ENCODE peak calls at places on chromosome 22, in four cellular contexts. K, V, I and E are unnamed samples.

GRCh38 chr22:30667092-30667485 is 586 bp downstream of the DUSP18 start:
- DNase-seq in I (peak; percentile 3), K (no peak), V (no peak), E (peak; percentile 75)

GRCh38 chr22:36166518-36167220 is 6.1 kb upstream of the APOL3 start:
- DNase-seq in V (no peak), K (no peak), I (no peak), E (no peak)

GRCh38 chr22:17726561-17727243 is 47.6 kb downstream of the BID start:
- DNase-seq in V (no peak), I (no peak), K (no peak), E (no peak)

GRCh38 chr22:36563444-36563843 is 34.5 kb upstream of the EIF3D start:
- DNase-seq in V (no peak), K (no peak), I (no peak), E (no peak)

GRCh38 chr22:35104491-35104890 is 38.5 kb downstream of the ISX start:
- DNase-seq in I (no peak), K (no peak), V (no peak), E (no peak)

GRCh38 chr22:29306830-29307657 is 594 bp downstream of the GAS2L1 start:
- DNase-seq in V (peak; percentile 95), K (peak; percentile 80), I (no peak), E (peak; percentile 92)

GRCh38 chr22:39041908-39042307 is 1.2 kb downstream of the APOBEC3F start:
- DNase-seq in I (no peak), K (no peak), V (no peak), E (no peak)

GRCh38 chr22:27377901-27378300 is 423.7 kb downstream of the MN1 start:
- DNase-seq in K (no peak), I (no peak), V (no peak), E (no peak)

GRCh38 chr22:24474221-24474620 is 20.9 kb upstream of the UPB1 start:
- DNase-seq in K (peak; percentile 84), V (no peak), I (peak; percentile 40), E (peak; percentile 34)

GRCh38 chr22:23495614-23496444 is 84.3 kb downstream of the IGLL1 start:
- DNase-seq in K (no peak), V (no peak), I (no peak), E (no peak)

GRCh38 chr22:23386245-23386631 is 193.9 kb downstream of the IGLL1 start:
- DNase-seq in K (no peak), I (no peak), V (no peak), E (no peak)

GRCh38 chr22:20388200-20388599 is 5.8 kb upstream of the ZNF74 start:
- DNase-seq in V (no peak), I (no peak), K (no peak), E (no peak)

GRCh38 chr22:28015056-28015445 is 96.0 kb upstream of the PITPNB start:
- DNase-seq in K (no peak), V (no peak), I (no peak), E (no peak)

GRCh38 chr22:18056161-18056666 is 21.6 kb upstream of the PEX26 start:
- DNase-seq in I (no peak), K (peak; percentile 51), V (no peak), E (peak; percentile 74)

GRCh38 chr22:29454186-29454745 is 15.9 kb downstream of the RFPL1 start:
- DNase-seq in K (no peak), I (no peak), V (no peak), E (no peak)

GRCh38 chr22:32852346-32853251 is 51.1 kb downstream of the TIMP3 start:
- DNase-seq in V (no peak), K (no peak), I (no peak), E (peak; percentile 36)

GRCh38 chr22:19868773-19869471 is 14.2 kb upstream of the GNB1L start:
- DNase-seq in V (no peak), K (no peak), I (no peak), E (no peak)

GRCh38 chr22:19429950-19430889 is 1.3 kb downstream of the HIRA start:
- DNase-seq in I (no peak), V (peak; percentile 27), K (peak; percentile 7), E (peak; percentile 79)

GRCh38 chr22:46039531-46039930 is 62.6 kb upstream of the WNT7B start:
- DNase-seq in I (no peak), K (no peak), V (no peak), E (no peak)
- H3K27ac ChIP-seq in I (no peak overlapping the region), K (no peak overlapping the region), V (no peak overlapping the region), E (no peak overlapping the region)

DNA sequence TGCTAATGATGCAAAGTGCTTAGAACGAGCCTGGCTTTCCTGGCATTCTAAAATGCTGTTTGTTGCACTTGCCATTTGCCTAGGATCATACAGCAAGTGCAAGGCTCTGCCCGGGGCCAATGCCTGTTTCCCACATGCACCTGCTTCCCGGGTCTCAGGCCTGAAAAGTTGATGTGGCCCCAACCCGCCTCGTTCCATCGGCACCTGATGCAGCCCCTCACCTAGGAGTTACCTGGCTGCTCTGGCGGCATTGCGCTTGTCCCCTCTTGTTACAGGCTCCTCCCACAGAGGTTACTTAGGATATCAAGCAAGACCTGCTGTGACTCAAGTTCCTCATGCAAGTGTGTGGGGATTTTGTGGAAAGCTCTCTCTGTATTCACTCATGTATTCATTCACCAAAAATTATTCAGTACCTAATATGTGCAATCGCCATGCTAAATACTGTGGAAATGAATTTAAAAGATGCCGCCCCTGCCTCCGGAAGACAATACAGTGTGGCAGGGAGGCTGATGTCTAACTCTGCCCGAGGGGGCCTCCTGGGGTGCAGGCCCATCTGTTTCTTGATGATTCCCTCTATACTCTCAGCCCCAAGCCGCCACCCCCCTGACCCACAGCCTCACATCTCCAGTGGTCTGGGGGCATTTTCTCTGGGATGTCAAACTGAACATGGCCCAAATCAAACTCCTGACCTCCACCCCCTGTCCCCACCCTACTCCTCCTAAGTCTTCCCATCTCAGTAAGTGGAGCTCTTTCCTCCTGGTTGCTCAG is 184.4 kb downstream of the EFCAB6 start:
- DNase-seq in I (no peak), V (no peak), K (no peak), E (no peak)
- TF ChIP-seq EZH2phosphoT487 in I (no peak), V (no peak), K (no peak), E (no peak)

DNA sequence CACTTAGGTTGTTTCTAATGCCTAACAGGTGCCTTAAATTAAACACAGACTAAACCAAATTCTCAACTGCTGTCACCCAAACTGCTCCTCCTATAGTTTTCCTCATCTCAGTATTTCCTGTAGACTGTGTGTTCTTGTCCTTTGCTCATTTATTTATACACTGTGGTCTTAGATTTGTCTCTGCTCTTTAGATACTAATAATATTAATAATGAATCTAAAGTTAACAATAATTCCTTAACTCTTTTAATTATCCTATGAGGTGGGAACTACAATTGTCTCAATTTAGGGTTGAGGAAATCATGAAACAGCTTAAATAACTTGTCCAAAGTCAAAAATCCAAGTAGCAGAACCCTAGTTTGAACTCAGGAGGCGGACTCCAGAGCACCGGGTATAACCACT is 43.9 kb upstream of the YPEL1 start:
- DNase-seq in V (no peak), K (no peak), I (no peak), E (no peak)
- H3K27ac ChIP-seq in V (no peak overlapping the region), K (no peak overlapping the region), I (no peak overlapping the region), E (no peak overlapping the region)

DNA sequence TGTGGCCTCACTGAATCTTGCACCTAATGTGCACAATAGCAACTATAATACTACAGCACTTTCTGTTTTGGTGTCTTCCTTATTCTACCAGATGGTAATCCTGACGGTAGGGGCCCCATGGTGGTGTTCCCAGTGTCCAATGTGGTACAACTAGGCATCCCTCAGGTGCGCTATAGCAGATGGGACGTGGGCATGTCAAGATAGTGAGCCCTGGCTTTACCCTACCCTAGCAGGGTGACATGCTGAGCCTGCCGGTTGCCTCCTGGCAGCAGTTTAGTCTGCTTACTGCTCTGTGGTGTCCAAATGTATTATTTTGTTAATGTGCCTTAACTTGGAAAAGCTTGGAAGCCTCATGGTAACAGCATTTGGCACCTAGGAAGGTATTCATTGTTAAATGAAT is 19.2 kb downstream of the ACO2 start:
- DNase-seq in I (no peak), K (no peak), V (no peak), E (no peak)
- TF ChIP-seq EZH2phosphoT487 in I (no peak), K (no peak), V (no peak), E (no peak)

GRCh38 chr22:40966683-40967082 is 15.5 kb downstream of the RBX1 start:
- DNase-seq in I (no peak), V (no peak), K (no peak), E (no peak)
- H3K27ac ChIP-seq in I (no peak overlapping the region), V (no peak overlapping the region), K (no peak overlapping the region), E (no peak overlapping the region)

DNA sequence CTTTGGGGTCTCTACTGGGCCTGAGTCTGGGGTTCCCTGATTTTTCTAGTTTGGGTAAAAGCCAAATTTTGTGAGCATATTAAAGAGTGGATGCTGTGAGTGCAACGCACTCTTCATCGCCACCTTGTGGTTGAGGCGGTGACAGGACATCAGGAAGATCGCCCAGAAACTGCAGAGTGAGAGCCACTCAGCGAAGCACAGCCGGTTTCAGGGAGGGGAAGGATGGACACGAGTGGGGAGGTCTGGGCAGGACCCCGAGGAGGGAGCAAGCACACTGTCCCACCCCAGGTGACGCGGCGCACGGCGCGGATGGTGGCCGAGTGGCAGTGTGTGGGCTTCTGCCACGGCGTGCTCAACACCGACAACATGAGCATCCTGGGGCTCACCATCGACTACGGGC is 9.1 kb downstream of the SELENOO start:
- DNase-seq in K (peak; percentile 66), I (no peak), V (peak; percentile 65), E (peak; percentile 74)
- TF ChIP-seq EZH2phosphoT487 in K (no peak), I (no peak), V (no peak), E (no peak)

GRCh38 chr22:47965066-47965465 is 1202.6 kb downstream of the TBC1D22A start:
- DNase-seq in I (no peak), V (no peak), K (no peak), E (no peak)
- H3K27ac ChIP-seq in I (no peak overlapping the region), V (no peak overlapping the region), K (no peak overlapping the region), E (no peak overlapping the region)

GRCh38 chr22:47327241-47327640 is 564.8 kb downstream of the TBC1D22A start:
- DNase-seq in I (no peak), V (no peak), K (no peak), E (no peak)
- TF ChIP-seq EZH2phosphoT487 in I (no peak), V (no peak), K (no peak), E (no peak)